ENCODE peak calls at places on chromosomes 12 and 14, in six cellular contexts. One of them, this sample, is unnamed.

GRCh38 chr12:12720052-12720451 is 2.9 kb downstream of the CDKN1B start:
- DNase-seq in mesenchymal stem cell: no peak
- DNase-seq in IMR-90: no peak
- DNase-seq in H9: no peak
- DNase-seq in trophoblast cell: no peak
- DNase-seq in H1: no peak
- DNase-seq in this sample: no peak

GRCh38 chr14:103574104-103574503 is 11.3 kb downstream of the COA8 start:
- DNase-seq in trophoblast cell: no peak
- DNase-seq in mesenchymal stem cell: no peak
- DNase-seq in H9: no peak
- DNase-seq in IMR-90: no peak
- DNase-seq in H1: no peak
- DNase-seq in this sample: no peak

GRCh38 chr12:66573605-66574004 is 105.3 kb downstream of the GRIP1 start:
- DNase-seq in IMR-90: no peak
- DNase-seq in trophoblast cell: no peak
- DNase-seq in H9: no peak
- DNase-seq in H1: no peak
- DNase-seq in mesenchymal stem cell: no peak
- DNase-seq in this sample: no peak

GRCh38 chr12:127926004-127926403 is 341.0 kb upstream of the TMEM132C start:
- DNase-seq in mesenchymal stem cell: peak
- DNase-seq in trophoblast cell: no peak
- DNase-seq in H1: peak
- DNase-seq in H9: peak
- DNase-seq in IMR-90: no peak
- DNase-seq in this sample: peak

GRCh38 chr12:65690477-65690876 is 133.8 kb upstream of the HMGA2 start:
- DNase-seq in H9: no peak
- DNase-seq in mesenchymal stem cell: no peak
- DNase-seq in trophoblast cell: no peak
- DNase-seq in IMR-90: no peak
- DNase-seq in H1: no peak
- DNase-seq in this sample: no peak

GRCh38 chr12:666766-667308 is 3.6 kb upstream of the NINJ2 start:
- DNase-seq in trophoblast cell: no peak
- DNase-seq in mesenchymal stem cell: peak
- DNase-seq in H9: no peak
- DNase-seq in IMR-90: peak
- DNase-seq in H1: no peak
- DNase-seq in this sample: no peak

GRCh38 chr12:54030889-54031860 is 1.7 kb upstream of the HOXC5 start:
- DNase-seq in IMR-90: peak
- DNase-seq in mesenchymal stem cell: peak
- DNase-seq in H9: no peak
- DNase-seq in trophoblast cell: no peak
- DNase-seq in H1: no peak
- DNase-seq in this sample: no peak

GRCh38 chr14:100524933-100525243 is 62.3 kb downstream of the BEGAIN start:
- DNase-seq in trophoblast cell: peak
- DNase-seq in IMR-90: peak
- DNase-seq in H9: peak
- DNase-seq in H1: no peak
- DNase-seq in mesenchymal stem cell: no peak
- DNase-seq in this sample: peak

GRCh38 chr14:101058571-101058970 is 155.0 kb upstream of the RTL1 start:
- DNase-seq in H9: no peak
- DNase-seq in IMR-90: peak
- DNase-seq in mesenchymal stem cell: no peak
- DNase-seq in trophoblast cell: no peak
- DNase-seq in H1: no peak
- DNase-seq in this sample: no peak

GRCh38 chr12:62785941-62786559 is 148.9 kb downstream of the PPM1H start:
- DNase-seq in trophoblast cell: peak
- DNase-seq in H1: no peak
- DNase-seq in IMR-90: peak
- DNase-seq in H9: no peak
- DNase-seq in mesenchymal stem cell: peak
- DNase-seq in this sample: no peak

GRCh38 chr14:77985235-77985634 is 184.9 kb upstream of the NRXN3 start:
- DNase-seq in IMR-90: no peak
- DNase-seq in mesenchymal stem cell: no peak
- DNase-seq in H9: no peak
- DNase-seq in H1: no peak
- DNase-seq in trophoblast cell: no peak
- DNase-seq in this sample: no peak

GRCh38 chr12:53006810-53007742 is 820 bp downstream of the EIF4B start:
- DNase-seq in H9: peak
- DNase-seq in trophoblast cell: peak
- DNase-seq in mesenchymal stem cell: peak
- DNase-seq in H1: no peak
- DNase-seq in IMR-90: peak
- DNase-seq in this sample: peak

GRCh38 chr12:25130741-25131188 is 64.2 kb downstream of the DNAI7 start:
- DNase-seq in trophoblast cell: no peak
- DNase-seq in mesenchymal stem cell: peak
- DNase-seq in H1: no peak
- DNase-seq in IMR-90: peak
- DNase-seq in H9: no peak
- DNase-seq in this sample: peak

GRCh38 chr14:36317650-36318049 is 2.8 kb downstream of the MBIP start:
- DNase-seq in H9: no peak
- DNase-seq in H1: no peak
- DNase-seq in mesenchymal stem cell: no peak
- DNase-seq in trophoblast cell: no peak
- DNase-seq in IMR-90: peak
- DNase-seq in this sample: no peak

GRCh38 chr14:74475678-74476077 is 17.4 kb downstream of the NPC2 start:
- DNase-seq in H9: no peak
- DNase-seq in trophoblast cell: no peak
- DNase-seq in H1: no peak
- DNase-seq in mesenchymal stem cell: no peak
- DNase-seq in IMR-90: peak
- DNase-seq in this sample: no peak

DNA sequence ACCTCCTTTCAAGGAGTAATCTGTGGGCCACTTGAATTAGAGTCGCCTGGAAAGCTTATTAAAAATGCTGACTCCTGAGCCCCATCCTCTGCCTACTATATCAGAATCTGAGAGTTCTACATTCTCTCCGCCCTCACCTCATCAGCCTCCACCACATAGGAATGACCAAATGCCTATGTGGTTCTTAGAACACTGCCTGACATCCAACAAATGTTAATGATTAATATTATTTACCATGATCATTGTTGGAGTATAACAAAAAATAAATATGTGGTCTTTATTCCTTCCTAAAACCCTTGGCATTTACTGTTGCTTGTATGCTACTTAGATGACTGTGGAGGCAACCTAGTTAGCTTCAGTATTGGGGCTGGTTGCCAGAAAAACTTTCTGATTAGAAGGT is 91.9 kb downstream of the BBS10 start:
- DNase-seq in trophoblast cell: no peak
- DNase-seq in H1: no peak
- DNase-seq in mesenchymal stem cell: no peak
- DNase-seq in IMR-90: no peak
- DNase-seq in H9: no peak
- DNase-seq in this sample: no peak
- H2BK120ac ChIP-seq in trophoblast cell: no peak
- H2BK120ac ChIP-seq in H1: no peak
- H2BK120ac ChIP-seq in mesenchymal stem cell: no peak
- H2BK120ac ChIP-seq in IMR-90: no peak
- H2BK120ac ChIP-seq in H9: no peak
- H2BK120ac ChIP-seq in this sample: no peak

GRCh38 chr12:33253123-33253522 is 186.5 kb downstream of the SYT10 start:
- DNase-seq in trophoblast cell: no peak
- DNase-seq in mesenchymal stem cell: no peak
- DNase-seq in H1: no peak
- DNase-seq in IMR-90: no peak
- DNase-seq in H9: no peak
- DNase-seq in this sample: no peak

GRCh38 chr12:33247625-33248024 is 192.0 kb downstream of the SYT10 start:
- DNase-seq in H1: no peak
- DNase-seq in H9: no peak
- DNase-seq in trophoblast cell: no peak
- DNase-seq in mesenchymal stem cell: no peak
- DNase-seq in IMR-90: no peak
- DNase-seq in this sample: no peak

GRCh38 chr12:33248364-33248763 is 191.3 kb downstream of the SYT10 start:
- DNase-seq in H9: no peak
- DNase-seq in IMR-90: no peak
- DNase-seq in mesenchymal stem cell: no peak
- DNase-seq in H1: no peak
- DNase-seq in trophoblast cell: no peak
- DNase-seq in this sample: no peak

DNA sequence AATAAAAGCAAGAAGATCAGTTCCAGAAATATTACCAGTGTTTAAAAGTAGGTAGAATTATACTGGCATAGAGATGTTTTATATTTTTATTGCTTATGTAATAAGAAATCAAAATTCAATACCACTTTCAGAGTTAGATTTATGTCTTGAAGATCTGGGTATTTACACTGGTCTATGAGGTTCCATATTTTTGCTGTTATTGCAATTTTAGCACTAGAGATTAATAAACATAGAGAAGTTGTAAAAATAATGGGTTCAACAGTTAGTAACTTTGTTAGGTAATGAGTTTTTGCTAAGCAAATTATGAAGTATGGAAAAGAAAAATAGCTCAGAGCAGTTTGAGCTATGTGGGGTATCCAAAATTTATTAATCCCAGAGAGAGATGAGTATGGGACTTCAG is 188.1 kb downstream of the SYT10 start:
- DNase-seq in H1: no peak
- DNase-seq in H9: no peak
- DNase-seq in trophoblast cell: no peak
- DNase-seq in IMR-90: no peak
- DNase-seq in mesenchymal stem cell: no peak
- DNase-seq in this sample: no peak
- H4K91ac ChIP-seq in H1: no peak
- H4K91ac ChIP-seq in H9: no peak
- H4K91ac ChIP-seq in trophoblast cell: no peak
- H4K91ac ChIP-seq in IMR-90: no peak
- H4K91ac ChIP-seq in mesenchymal stem cell: no peak
- H4K91ac ChIP-seq in this sample: no peak

GRCh38 chr12:15599266-15600037 is 189.7 kb downstream of the EPS8 start:
- DNase-seq in H1: no peak
- DNase-seq in IMR-90: peak
- DNase-seq in mesenchymal stem cell: no peak
- DNase-seq in trophoblast cell: no peak
- DNase-seq in H9: no peak
- DNase-seq in this sample: no peak

GRCh38 chr12:15597125-15597830 is 191.9 kb downstream of the EPS8 start:
- DNase-seq in H9: no peak
- DNase-seq in trophoblast cell: no peak
- DNase-seq in mesenchymal stem cell: no peak
- DNase-seq in IMR-90: no peak
- DNase-seq in H1: no peak
- DNase-seq in this sample: no peak

GRCh38 chr12:15601210-15601800 is 187.9 kb downstream of the EPS8 start:
- DNase-seq in IMR-90: peak
- DNase-seq in trophoblast cell: peak
- DNase-seq in H9: no peak
- DNase-seq in H1: no peak
- DNase-seq in mesenchymal stem cell: peak
- DNase-seq in this sample: no peak

GRCh38 chr12:15602051-15602672 is 187.0 kb downstream of the EPS8 start:
- DNase-seq in H1: no peak
- DNase-seq in trophoblast cell: no peak
- DNase-seq in IMR-90: peak
- DNase-seq in mesenchymal stem cell: no peak
- DNase-seq in H9: no peak
- DNase-seq in this sample: no peak

DNA sequence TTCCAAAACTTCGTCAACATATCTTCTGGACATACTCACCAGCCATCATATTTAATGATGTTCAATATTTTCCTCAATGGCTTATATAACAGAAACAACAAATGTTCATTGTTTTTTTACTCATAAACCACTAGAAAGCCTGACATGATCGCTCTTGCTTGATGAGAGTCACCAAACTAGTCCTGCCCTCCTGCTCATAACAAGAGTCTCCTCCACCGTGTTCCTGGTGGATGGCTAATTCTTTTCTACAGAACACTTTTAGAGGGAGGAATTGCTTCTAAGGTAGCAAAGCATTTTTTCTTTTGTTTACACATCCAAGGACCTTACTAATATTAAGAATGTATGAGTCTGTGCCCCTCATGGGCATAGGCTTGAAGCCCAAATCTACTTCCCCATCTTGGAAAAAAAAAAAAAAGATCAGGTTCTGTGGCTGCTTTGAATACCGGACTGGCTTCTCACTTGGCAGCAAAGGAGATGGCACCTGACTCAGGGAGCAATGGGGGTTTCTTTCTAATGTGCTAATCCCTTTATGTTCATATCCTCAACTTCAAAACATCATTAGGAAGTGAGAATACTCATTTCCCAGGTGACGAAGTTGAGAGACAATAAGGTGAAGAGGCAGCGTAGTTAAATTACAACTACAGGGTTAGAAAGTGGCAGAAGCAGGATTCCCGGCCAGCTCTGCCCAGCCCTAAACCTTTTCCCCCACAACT is 188.8 kb downstream of the EPS8 start:
- DNase-seq in H9: no peak
- DNase-seq in trophoblast cell: no peak
- DNase-seq in H1: no peak
- DNase-seq in IMR-90: no peak
- DNase-seq in mesenchymal stem cell: no peak
- DNase-seq in this sample: no peak
- H2BK120ac ChIP-seq in H9: no peak
- H2BK120ac ChIP-seq in trophoblast cell: no peak
- H2BK120ac ChIP-seq in H1: no peak
- H2BK120ac ChIP-seq in IMR-90: no peak
- H2BK120ac ChIP-seq in mesenchymal stem cell: no peak
- H2BK120ac ChIP-seq in this sample: no peak

DNA sequence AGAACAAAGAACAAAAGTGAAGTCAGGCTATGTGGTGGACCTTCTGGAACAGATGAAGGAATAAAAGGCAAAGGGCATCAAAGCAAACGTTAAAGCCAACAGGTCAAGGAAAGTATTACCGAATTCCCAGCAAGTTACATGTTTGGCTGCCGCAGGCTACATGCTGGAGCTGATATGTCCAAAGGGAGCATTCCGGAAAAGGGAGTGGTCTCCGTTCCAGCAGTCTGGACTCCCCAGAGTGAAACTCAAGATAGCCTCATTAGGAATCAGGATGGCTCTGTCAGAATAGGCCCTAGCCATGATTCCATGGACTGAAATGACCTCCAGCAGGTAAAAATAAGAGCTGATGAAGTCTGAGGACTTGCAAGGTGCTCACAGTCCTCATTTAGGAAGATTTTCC is 379.8 kb upstream of the PRICKLE1 start:
- DNase-seq in H1: no peak
- DNase-seq in H9: no peak
- DNase-seq in IMR-90: no peak
- DNase-seq in trophoblast cell: peak
- DNase-seq in mesenchymal stem cell: no peak
- DNase-seq in this sample: no peak
- H4K91ac ChIP-seq in H1: no peak
- H4K91ac ChIP-seq in H9: no peak
- H4K91ac ChIP-seq in IMR-90: no peak
- H4K91ac ChIP-seq in trophoblast cell: no peak
- H4K91ac ChIP-seq in mesenchymal stem cell: no peak
- H4K91ac ChIP-seq in this sample: no peak

GRCh38 chr14:88025350-88025749 is 20.4 kb downstream of the GPR65 start:
- DNase-seq in H1: no peak
- DNase-seq in mesenchymal stem cell: no peak
- DNase-seq in IMR-90: no peak
- DNase-seq in trophoblast cell: no peak
- DNase-seq in H9: no peak
- DNase-seq in this sample: no peak
- H2BK120ac ChIP-seq in H1: no peak
- H2BK120ac ChIP-seq in mesenchymal stem cell: no peak
- H2BK120ac ChIP-seq in IMR-90: no peak
- H2BK120ac ChIP-seq in trophoblast cell: no peak
- H2BK120ac ChIP-seq in H9: no peak
- H2BK120ac ChIP-seq in this sample: no peak